ENCODE peak calls at places on chromosomes 4 and X, in five cellular contexts. V, J, H, T and N are unnamed samples.
A peak's percentile ranks its signal among the peaks of the same experiment; 100 is the strongest.

GRCh38 chrX:15567886-15568616 is 32.7 kb downstream of the ACE2 start:
- DNase-seq in V (no peak), J (no peak), H (no peak), T (no peak), N (no peak)

GRCh38 chr4:152508386-152508785 is 27.5 kb downstream of the FBXW7 start:
- DNase-seq in V (no peak), J (no peak), H (no peak), T (no peak), N (no peak)

GRCh38 chr4:36111180-36111579 is 133.1 kb downstream of the ARAP2 start:
- DNase-seq in V (no peak), J (no peak), H (no peak), T (no peak), N (no peak)

GRCh38 chr4:26141101-26141830 is 179.5 kb upstream of the RBPJ start:
- DNase-seq in V (no peak), J (no peak), H (no peak), T (peak; percentile 38), N (no peak)

GRCh38 chrX:148371251-148371650 is 129.2 kb upstream of the AFF2 start:
- DNase-seq in V (no peak), J (no peak), H (no peak), T (no peak), N (no peak)

GRCh38 chr4:7198440-7199128 is 6.2 kb downstream of the SORCS2 start:
- DNase-seq in V (no peak), J (no peak), H (no peak), T (no peak), N (peak; percentile 56)

GRCh38 chrX:68801737-68802290 is 27.0 kb upstream of the EFNB1 start:
- DNase-seq in V (no peak), J (no peak), H (no peak), T (no peak), N (no peak)

GRCh38 chr4:147782087-147782781 is 50.3 kb downstream of the ARHGAP10 start:
- DNase-seq in V (no peak), J (no peak), H (no peak), T (no peak), N (peak; percentile 55)

GRCh38 chr4:153095448-153096204 is 108.6 kb upstream of the TRIM2 start:
- DNase-seq in V (no peak), J (no peak), H (no peak), T (no peak), N (no peak)